ENCODE peak calls at places on chromosome 14, in four cellular contexts. H, E, Z and F are unnamed samples.

GRCh38 chr14:52430474-52430873 is 116.4 kb downstream of the PTGER2 start:
- DNase-seq in H (no peak), Z (no peak), E (no peak), F (no peak)

GRCh38 chr14:72517736-72518135 is 376.2 kb downstream of the DPF3 start:
- DNase-seq in Z (no peak), E (peak; percentile 20), H (no peak), F (no peak)

GRCh38 chr14:34372766-34373165 is 89.3 kb downstream of the SPTSSA start:
- DNase-seq in Z (no peak), E (no peak), H (no peak), F (no peak)

GRCh38 chr14:64752909-64753308 is 48.7 kb downstream of the PLEKHG3 start:
- DNase-seq in E (no peak), Z (no peak), H (no peak), F (no peak)

GRCh38 chr14:70394674-70395073 is 22.2 kb downstream of the SYNJ2BP start:
- DNase-seq in Z (no peak), E (no peak), H (no peak), F (no peak)

GRCh38 chr14:104708606-104709268 is 15.3 kb upstream of the ADSS1 start:
- DNase-seq in H (peak; percentile 85), Z (peak; percentile 87), E (peak; percentile 65), F (peak; percentile 82)

GRCh38 chr14:96631030-96631429 is 128.8 kb downstream of the PAPOLA start:
- DNase-seq in E (no peak), H (no peak), Z (no peak), F (no peak)

GRCh38 chr14:71240866-71241520 is 333.7 kb downstream of the PCNX1 start:
- DNase-seq in Z (no peak), H (no peak), E (no peak), F (no peak)

GRCh38 chr14:21993837-21994236 is 320.2 kb upstream of the OR4E1 start:
- DNase-seq in H (no peak), E (no peak), Z (no peak), F (no peak)

GRCh38 chr14:89270439-89271227 is 146.4 kb downstream of the FOXN3 start:
- DNase-seq in H (peak; percentile 83), E (no peak), Z (no peak), F (no peak)

GRCh38 chr14:81200041-81200440 is 20.7 kb downstream of the GTF2A1 start:
- DNase-seq in E (no peak), H (no peak), Z (no peak), F (no peak)

GRCh38 chr14:60197629-60198318 is 32.6 kb upstream of the DHRS7 start:
- DNase-seq in H (no peak), Z (no peak), E (no peak), F (no peak)

GRCh38 chr14:23558363-23559009 is 2.4 kb downstream of the THTPA start:
- DNase-seq in E (no peak), Z (no peak), H (no peak), F (no peak)

GRCh38 chr14:101400815-101401214 is 160.5 kb upstream of the DIO3 start:
- DNase-seq in E (peak; percentile 32), H (no peak), Z (no peak), F (no peak)

GRCh38 chr14:85566603-85567002 is 36.7 kb downstream of the FLRT2 start:
- DNase-seq in Z (no peak), H (no peak), E (peak; percentile 81), F (no peak)

GRCh38 chr14:22095845-22096510 is 422.4 kb upstream of the OR4E1 start:
- DNase-seq in H (no peak), E (no peak), Z (no peak), F (no peak)

GRCh38 chr14:84108746-84109457 is 1421.0 kb upstream of the FLRT2 start:
- DNase-seq in H (no peak), Z (no peak), E (peak; percentile 27), F (no peak)

GRCh38 chr14:99554757-99555531 is 49.1 kb downstream of the CCDC85C start:
- DNase-seq in E (no peak), Z (no peak), H (peak; percentile 66), F (no peak)

GRCh38 chr14:70073924-70074566 is 114.7 kb downstream of the SLC8A3 start:
- DNase-seq in E (peak; percentile 76), H (peak; percentile 82), Z (peak; percentile 77), F (peak; percentile 70)

GRCh38 chr14:20998674-20999366 is at the start of gene SLC39A2:
- DNase-seq in Z (no peak), E (peak; percentile 69), H (peak; percentile 84), F (no peak)